ENCODE peak calls at places on chromosomes 6 and 20, in four cellular contexts. J is brain microvascular endothelial cell, M is mesothelial cell of epicardium, H is nephron progenitor cell. E is an unnamed sample.

GRCh38 chr20:36686504-36686903 is 40.5 kb upstream of the SLA2 start:
- DNase-seq in J (no peak), H (no peak), M (no peak), E (no peak)

GRCh38 chr20:37518059-37518458 is 3.0 kb upstream of the NNAT start:
- DNase-seq in J (no peak), M (no peak), H (no peak), E (no peak)

GRCh38 chr6:151553416-151554158 is 59.8 kb downstream of the CCDC170 start:
- DNase-seq in J (no peak), M (no peak), H (no peak), E (no peak)

GRCh38 chr6:15061176-15061575 is 184.7 kb upstream of the JARID2 start:
- DNase-seq in J (no peak), M (no peak), H (peak; percentile 32), E (no peak)

GRCh38 chr20:20079102-20079784 is 26.9 kb downstream of the CFAP61 start:
- DNase-seq in M (no peak), J (no peak), H (no peak), E (no peak)

GRCh38 chr6:624979-625378 is 31.9 kb downstream of the HUS1B start:
- DNase-seq in H (peak; percentile 35), J (peak; percentile 19), M (no peak), E (no peak)

GRCh38 chr6:9412951-9413559 is 977.7 kb upstream of the SLC35B3 start:
- DNase-seq in H (peak; percentile 25), M (no peak), J (no peak), E (peak; percentile 25)

GRCh38 chr6:65259080-65259479 is 447.9 kb downstream of the EYS start:
- DNase-seq in J (no peak), M (no peak), H (no peak), E (no peak)

GRCh38 chr6:34142599-34142998 is 3.3 kb downstream of the GRM4 start:
- DNase-seq in M (no peak), H (peak; percentile 62), J (no peak), E (no peak)

GRCh38 chr20:32314768-32315167 is 37.3 kb downstream of the KIF3B start:
- DNase-seq in J (no peak), H (no peak), M (no peak), E (no peak)

GRCh38 chr20:44111712-44112335 is 75.2 kb downstream of the JPH2 start:
- DNase-seq in M (no peak), J (no peak), H (no peak), E (no peak)

GRCh38 chr6:39984051-39984450 is 49.8 kb upstream of the MOCS1 start:
- DNase-seq in J (no peak), H (no peak), M (no peak), E (no peak)

GRCh38 chr20:58519940-58520712 is 4.9 kb upstream of the APCDD1L start:
- DNase-seq in J (no peak), H (no peak), M (no peak), E (no peak)

GRCh38 chr20:32982617-32983458 is 21.4 kb downstream of the SUN5 start:
- DNase-seq in H (no peak), M (no peak), J (no peak), E (no peak)

GRCh38 chr20:14889503-14890125 is 552.2 kb upstream of the FLRT3 start:
- DNase-seq in M (no peak), J (no peak), H (no peak), E (no peak)

GRCh38 chr6:144768676-144769599 is 483.8 kb downstream of the UTRN start:
- DNase-seq in M (no peak), J (no peak), H (no peak), E (no peak)

GRCh38 chr6:125950293-125950692 is 6.3 kb upstream of the HINT3 start:
- DNase-seq in M (no peak), H (no peak), J (peak; percentile 88), E (no peak)

GRCh38 chr6:169269180-169270076 is 15.8 kb upstream of the THBS2 start:
- DNase-seq in H (no peak), M (no peak), J (no peak), E (no peak)

GRCh38 chr6:73943401-73943800 is 247.4 kb downstream of the CD109 start:
- DNase-seq in H (no peak), M (no peak), J (no peak), E (no peak)

GRCh38 chr20:61833807-61834610 is 231.7 kb downstream of the TAF4 start:
- DNase-seq in J (no peak), H (no peak), M (no peak), E (no peak)

GRCh38 chr20:52001999-52002666 is 189.4 kb downstream of the ZFP64 start:
- DNase-seq in J (peak; percentile 16), M (no peak), H (no peak), E (no peak)

GRCh38 chr6:42239333-42239732 is 21.7 kb upstream of the MRPS10 start:
- DNase-seq in M (no peak), J (no peak), H (no peak), E (no peak)

GRCh38 chr6:29850011-29850553 is 22.5 kb downstream of the HLA-G start:
- DNase-seq in M (no peak), H (no peak), J (no peak), E (no peak)

GRCh38 chr20:8335796-8336195 is 203.7 kb downstream of the PLCB1 start:
- DNase-seq in J (no peak), H (no peak), M (no peak), E (no peak)

GRCh38 chr20:57483287-57484050 is 41.5 kb downstream of the CTCFL start:
- DNase-seq in J (no peak), H (no peak), M (no peak), E (no peak)

DNA sequence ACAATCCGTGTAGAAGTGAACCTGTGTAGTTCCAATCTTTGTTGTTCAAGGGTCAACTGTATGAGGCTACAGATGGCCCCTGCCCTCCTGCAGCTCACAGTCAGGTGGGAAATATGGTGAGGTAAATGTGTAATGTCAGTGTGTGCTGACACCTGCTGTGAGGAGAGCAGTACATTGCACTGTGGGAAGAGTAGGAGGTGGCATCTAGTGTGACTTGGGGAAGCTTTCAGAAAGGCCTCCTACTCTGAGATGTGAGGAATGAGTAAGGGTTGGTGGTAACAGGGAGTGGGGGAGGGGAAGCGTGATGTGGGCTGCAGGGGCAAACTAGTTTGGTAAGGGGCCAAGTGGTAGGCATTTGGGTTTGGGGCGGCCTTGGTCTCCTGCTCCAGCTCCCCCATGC is 188.8 kb downstream of the FARS2 start:
- DNase-seq in J (no peak), H (no peak), M (no peak), E (no peak)
- TF ChIP-seq CTCF in J (no peak), H (no peak), M (no peak), E (no peak)

GRCh38 chr6:24990227-24990843 is 54.6 kb upstream of the RIPOR2 start:
- DNase-seq in J (peak; percentile 48), M (no peak), H (no peak), E (no peak)
- TF ChIP-seq CTCF in J (no peak), M (no peak), H (no peak), E (no peak)

GRCh38 chr6:118735320-118735719 is 83.9 kb upstream of the CEP85L start:
- DNase-seq in M (no peak), H (peak; percentile 10), J (no peak), E (peak; percentile 49)
- TF ChIP-seq CTCF in M (no peak), H (peak; percentile 19), J (peak; percentile 71), E (peak; percentile 58)

GRCh38 chr6:116461075-116461474 is at the start of gene CALHM6:
- DNase-seq in J (no peak), M (no peak), H (no peak), E (no peak)
- TF ChIP-seq CTCF in J (no peak), M (no peak), H (no peak), E (no peak)

GRCh38 chr6:36200154-36200891 is 3.8 kb downstream of the BRPF3 start:
- DNase-seq in M (no peak), H (no peak), J (no peak), E (no peak)

GRCh38 chr6:36204068-36204753 is 7.7 kb downstream of the BRPF3 start:
- DNase-seq in M (no peak), H (no peak), J (no peak), E (no peak)

GRCh38 chr6:36200998-36201596 is 4.6 kb downstream of the BRPF3 start:
- DNase-seq in M (no peak), J (no peak), H (no peak), E (no peak)

GRCh38 chr6:36201612-36202011 is 5.1 kb downstream of the BRPF3 start:
- DNase-seq in J (no peak), M (no peak), H (no peak), E (no peak)

DNA sequence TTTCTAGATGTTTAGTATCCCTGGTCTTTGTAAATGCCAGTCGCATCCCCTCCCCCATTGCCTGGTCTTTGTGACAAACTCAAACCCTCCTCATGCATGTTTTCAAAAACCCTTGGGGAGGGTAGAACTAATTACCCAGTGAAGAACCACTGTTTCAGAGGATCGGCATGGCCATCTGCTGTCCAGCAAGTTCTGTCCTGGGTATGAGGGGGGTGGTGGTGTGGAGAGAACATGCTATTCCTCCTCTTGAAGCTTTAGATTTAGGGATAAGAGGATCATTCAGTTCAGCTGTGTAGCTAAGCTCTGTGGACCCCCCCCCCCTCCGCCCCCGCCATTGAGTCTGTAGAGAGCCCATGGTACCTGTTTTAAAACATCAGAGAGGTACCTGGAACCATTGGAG is 5.6 kb downstream of the BRPF3 start:
- DNase-seq in J (no peak), M (no peak), H (no peak), E (no peak)
- TF ChIP-seq CTCF in J (no peak), M (no peak), H (no peak), E (no peak)

GRCh38 chr6:69427882-69428281 is 368.9 kb downstream of the LMBRD1 start:
- DNase-seq in J (no peak), H (no peak), M (no peak), E (no peak)
- TF ChIP-seq CTCF in J (no peak), H (no peak), M (no peak), E (no peak)

DNA sequence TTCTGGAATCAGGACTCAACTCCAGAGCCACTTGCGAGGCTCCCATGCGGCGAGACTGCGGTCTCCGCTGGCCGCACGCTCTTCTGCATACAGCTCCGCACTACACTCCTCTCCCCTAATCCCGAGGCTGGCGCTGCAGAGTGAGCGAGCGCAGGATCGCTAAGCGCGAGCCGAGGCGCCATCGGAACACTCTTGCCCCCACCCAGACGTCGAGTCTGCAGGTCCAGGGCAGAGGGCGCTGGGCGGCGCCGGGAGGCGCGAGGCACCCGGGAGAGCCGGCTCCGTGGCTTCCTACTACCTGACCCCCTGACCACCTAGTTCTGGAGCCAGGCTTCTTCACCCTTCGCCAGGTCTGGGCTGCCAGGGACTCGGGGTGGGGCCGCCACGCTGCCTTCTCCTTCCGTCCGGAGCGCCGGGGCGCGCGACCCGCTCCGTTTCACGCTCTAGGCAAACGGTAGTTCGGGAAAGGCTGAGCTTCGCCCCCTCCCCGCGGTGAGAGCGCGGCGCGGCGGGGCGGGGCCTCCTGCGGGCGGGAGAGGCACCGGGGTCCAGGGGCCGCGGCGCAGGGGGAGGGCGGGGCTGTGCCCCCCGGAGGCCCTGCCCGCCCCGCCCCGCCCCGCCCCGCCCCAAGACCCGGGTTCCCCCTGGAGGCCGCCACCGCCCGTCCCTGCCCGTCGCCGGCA is 5.4 kb upstream of the TUBB2A start:
- DNase-seq in H (peak; percentile 86), J (peak; percentile 53), M (peak; percentile 36), E (peak; percentile 89)
- TF ChIP-seq CTCF in H (no peak), J (peak; percentile 38), M (no peak), E (no peak)

GRCh38 chr6:124297507-124297906 is 493.8 kb downstream of the NKAIN2 start:
- DNase-seq in J (no peak), M (no peak), H (no peak), E (no peak)
- TF ChIP-seq CTCF in J (no peak), M (no peak), H (no peak), E (no peak)